ENCODE peak calls at places on chromosomes 3 and 15, in ten cellular contexts. W, G, O, K, V, U, C, A, P and L are unnamed samples.

GRCh38 chr3:153210116-153210515 is 48.1 kb downstream of the RAP2B start:
- DNase-seq in C (peak; percentile 16), U (no peak), W (peak; percentile 32), V (no peak), A (no peak), O (no peak), K (no peak), G (peak; percentile 12), P (no peak), L (peak; percentile 37)

GRCh38 chr3:105611304-105612192 is 244.8 kb downstream of the ALCAM start:
- DNase-seq in W (no peak), P (no peak), U (no peak), O (no peak), V (no peak), K (no peak), G (no peak), C (no peak), A (no peak), L (no peak)

GRCh38 chr15:63476229-63476632 is 28.2 kb upstream of the USP3 start:
- DNase-seq in O (no peak), V (no peak), K (no peak), U (no peak), A (no peak), G (no peak), W (no peak), C (no peak), P (no peak), L (peak; percentile 68)

GRCh38 chr15:49686626-49687025 is 65.8 kb downstream of the DTWD1 start:
- DNase-seq in G (no peak), A (no peak), O (no peak), P (no peak), K (no peak), C (no peak), U (no peak), W (no peak), V (no peak), L (no peak)

GRCh38 chr3:15086699-15087098 is 12.2 kb downstream of the RBSN start:
- DNase-seq in W (no peak), V (no peak), K (no peak), A (no peak), P (no peak), O (no peak), G (no peak), U (no peak), C (no peak), L (no peak)

GRCh38 chr15:39852237-39852636 is 67.8 kb downstream of the GPR176 start:
- DNase-seq in A (no peak), O (no peak), V (no peak), P (no peak), U (no peak), G (no peak), C (no peak), K (no peak), W (no peak), L (peak; percentile 95)

GRCh38 chr3:126837773-126838172 is 133.7 kb downstream of the CHCHD6 start:
- DNase-seq in W (no peak), O (no peak), P (no peak), A (no peak), U (no peak), V (no peak), C (no peak), K (no peak), G (no peak), L (no peak)

GRCh38 chr15:81573098-81573746 is 199.2 kb upstream of the TMC3 start:
- DNase-seq in C (no peak), O (no peak), A (no peak), U (no peak), P (no peak), V (no peak), K (no peak), G (no peak), W (no peak), L (no peak)